ENCODE peak calls at places on chromosome 22, in five cellular contexts. F is neural progenitor cell, D is SK-N-SH, I is GM23248, Y is GM23338. Z is an unnamed sample.

GRCh38 chr22:47618180-47618579 is 855.7 kb downstream of the TBC1D22A start:
- DNase-seq in I (no peak), F (no peak), Y (no peak), D (no peak), Z (no peak)

GRCh38 chr22:36816635-36817428 is at the start of gene PVALB:
- DNase-seq in F (peak), I (peak), D (peak), Y (peak), Z (no peak)

GRCh38 chr22:20206709-20207215 is 55.9 kb upstream of the CCDC188 start:
- DNase-seq in Y (no peak), F (no peak), I (peak), D (no peak), Z (no peak)

GRCh38 chr22:21948390-21948789 is 4.3 kb downstream of the PPM1F start:
- DNase-seq in D (no peak), I (no peak), Y (no peak), F (no peak), Z (no peak)

GRCh38 chr22:27032121-27032761 is 374.9 kb downstream of the MIAT start:
- DNase-seq in I (peak), D (peak), Y (peak), F (peak), Z (no peak)

GRCh38 chr22:41263704-41264103 is 22.3 kb downstream of the RANGAP1 start:
- DNase-seq in D (no peak), I (peak), F (no peak), Y (no peak), Z (no peak)

GRCh38 chr22:23394525-23395326 is 185.4 kb downstream of the IGLL1 start:
- DNase-seq in I (no peak), D (no peak), F (no peak), Y (no peak), Z (no peak)

GRCh38 chr22:46694423-46695170 is 43.5 kb downstream of the CERK start:
- DNase-seq in Y (no peak), F (no peak), D (no peak), I (no peak), Z (no peak)

GRCh38 chr22:26416670-26417270 is 12.3 kb upstream of the ASPHD2 start:
- DNase-seq in D (no peak), F (peak), I (peak), Y (peak), Z (no peak)

GRCh38 chr22:38981659-38982007 is 514 bp upstream of the APOBEC3B start:
- DNase-seq in Y (no peak), F (no peak), D (no peak), I (no peak), Z (no peak)

GRCh38 chr22:36541831-36542391 is 12.9 kb upstream of the EIF3D start:
- DNase-seq in I (peak), D (no peak), Y (no peak), F (no peak), Z (peak)

GRCh38 chr22:47655930-47656329 is 893.5 kb downstream of the TBC1D22A start:
- DNase-seq in Y (no peak), F (no peak), I (no peak), D (no peak), Z (no peak)

GRCh38 chr22:29663230-29663826 is 56.5 kb upstream of the CABP7 start:
- DNase-seq in F (no peak), I (no peak), Y (no peak), D (no peak), Z (no peak)

GRCh38 chr22:38870791-38871359 is 1.1 kb downstream of the CBX6 start:
- DNase-seq in Y (no peak), F (peak), D (no peak), I (peak), Z (no peak)

GRCh38 chr22:42473484-42474193 is 41.4 kb upstream of the NFAM1 start:
- DNase-seq in I (peak), Y (peak), F (peak), D (peak), Z (peak)

GRCh38 chr22:32325416-32325801 is 32.3 kb upstream of the RFPL3 start:
- DNase-seq in F (no peak), I (no peak), Y (peak), D (peak), Z (no peak)

GRCh38 chr22:17237031-17237668 is 17.9 kb upstream of the ADA2 start:
- DNase-seq in Y (no peak), I (no peak), F (no peak), D (no peak), Z (no peak)

GRCh38 chr22:30685178-30685577 is 9.5 kb upstream of the OSBP2 start:
- DNase-seq in Y (no peak), D (peak), I (no peak), F (no peak), Z (no peak)

GRCh38 chr22:30680998-30681770 is 13.5 kb upstream of the OSBP2 start:
- DNase-seq in I (no peak), Y (no peak), D (peak), F (no peak), Z (no peak)

GRCh38 chr22:30687358-30687757 is 7.3 kb upstream of the OSBP2 start:
- DNase-seq in I (no peak), D (no peak), Y (no peak), F (no peak), Z (no peak)

GRCh38 chr22:30681840-30682239 is 12.8 kb upstream of the OSBP2 start:
- DNase-seq in Y (no peak), F (no peak), D (no peak), I (no peak), Z (no peak)
- TF ChIP-seq EZH2phosphoT487 in Y (no peak), F (no peak), D (no peak), I (no peak), Z (no peak)

GRCh38 chr22:48827228-48827810 is 1000.4 kb downstream of the BRD1 start:
- DNase-seq in D (no peak), F (no peak), I (no peak), Y (no peak), Z (no peak)
- TF ChIP-seq EZH2phosphoT487 in D (no peak), F (no peak), I (no peak), Y (no peak), Z (no peak)

DNA sequence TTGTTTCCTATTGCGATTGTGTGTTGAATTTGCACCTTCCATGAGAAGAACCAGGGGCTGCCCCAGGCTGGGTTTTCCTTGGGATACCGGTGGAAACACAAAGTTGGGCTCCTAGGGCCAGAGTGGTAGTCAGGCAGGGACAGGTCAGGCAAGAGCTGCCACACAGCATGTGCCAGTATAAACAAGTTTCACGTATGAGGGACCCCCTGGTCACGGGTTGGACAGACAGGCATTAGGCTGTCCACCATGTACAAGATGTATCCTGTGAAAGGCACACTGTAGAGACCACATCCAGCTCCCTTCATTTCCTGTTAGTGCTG is 8.7 kb downstream of the UPB1 start:
- DNase-seq in I (no peak), Y (no peak), F (no peak), D (no peak), Z (no peak)
- TF ChIP-seq EZH2phosphoT487 in I (no peak), Y (no peak), F (no peak), D (no peak), Z (no peak)

GRCh38 chr22:28106601-28107000 is 187.5 kb upstream of the PITPNB start:
- DNase-seq in Y (no peak), D (no peak), I (no peak), F (no peak), Z (no peak)
- TF ChIP-seq EZH2phosphoT487 in Y (no peak), D (no peak), I (no peak), F (no peak), Z (no peak)

Z was measured in HCT116.